ENCODE peak calls at places on chromosomes 2 and 18, in four cellular contexts. G, Y, B and Q are unnamed samples.

GRCh38 chr2:165313448-165313847 is 74.2 kb downstream of the SCN2A start:
- DNase-seq in G (no peak), Y (no peak), B (no peak), Q (no peak)

GRCh38 chr18:35780937-35781336 is 191.5 kb upstream of the RMP24 start:
- DNase-seq in B (no peak), G (no peak), Y (no peak), Q (no peak)

GRCh38 chr2:85215074-85216050 is 82.2 kb downstream of the TCF7L1 start:
- DNase-seq in B (peak; percentile 87), Y (no peak), G (no peak), Q (no peak)

GRCh38 chr2:96301897-96302296 is 3.4 kb downstream of the SNRNP200 start:
- DNase-seq in G (no peak), B (no peak), Y (no peak), Q (no peak)

GRCh38 chr2:214774108-214774507 is 35.4 kb downstream of the BARD1 start:
- DNase-seq in Y (no peak), B (no peak), G (no peak), Q (no peak)

GRCh38 chr18:57943723-57944122 is 100.3 kb upstream of the NEDD4L start:
- DNase-seq in B (no peak), G (no peak), Y (no peak), Q (no peak)

GRCh38 chr2:85607268-85608215 is 4.3 kb downstream of the C2orf68 start:
- DNase-seq in B (no peak), G (no peak), Y (no peak), Q (no peak)

GRCh38 chr2:183157131-183157530 is 32.9 kb downstream of the NUP35 start:
- DNase-seq in B (no peak), Y (no peak), G (no peak), Q (no peak)

GRCh38 chr2:33620-34019 is 12.7 kb downstream of the FAM110C start:
- DNase-seq in G (no peak), B (no peak), Y (no peak), Q (no peak)

GRCh38 chr18:41372266-41372665 is 582.8 kb upstream of the PIK3C3 start:
- DNase-seq in G (no peak), B (no peak), Y (no peak), Q (no peak)

GRCh38 chr2:24183369-24184069 is 8.7 kb downstream of the FAM228A start:
- DNase-seq in Y (no peak), G (no peak), B (no peak), Q (no peak)

GRCh38 chr2:201909348-201909747 is 103.0 kb downstream of the CDK15 start:
- DNase-seq in Y (no peak), G (no peak), B (no peak), Q (no peak)

GRCh38 chr2:27075219-27075871 is 3.1 kb upstream of the EMILIN1 start:
- DNase-seq in Y (no peak), G (peak; percentile 47), B (peak; percentile 71), Q (peak; percentile 46)

GRCh38 chr2:43169987-43170732 is 56.2 kb downstream of the ZFP36L2 start:
- DNase-seq in B (peak; percentile 69), G (peak; percentile 83), Y (peak; percentile 88), Q (no peak)

GRCh38 chr2:85668009-85668856 is at the start of gene SFTPB:
- DNase-seq in Y (no peak), G (no peak), B (no peak), Q (no peak)

GRCh38 chr2:234980476-234981187 is 28.8 kb downstream of the SH3BP4 start:
- DNase-seq in Y (no peak), B (no peak), G (no peak), Q (no peak)

GRCh38 chr2:129015886-129016285 is 697.2 kb upstream of the HS6ST1 start:
- DNase-seq in G (no peak), Y (no peak), B (no peak), Q (no peak)

GRCh38 chr2:9614562-9614961 is 16.2 kb downstream of the YWHAQ start:
- DNase-seq in B (no peak), G (no peak), Y (no peak), Q (no peak)

GRCh38 chr2:219661955-219662395 is 34.5 kb downstream of the SLC4A3 start:
- DNase-seq in B (no peak), G (peak; percentile 31), Y (no peak), Q (no peak)

GRCh38 chr2:227765788-227766187 is 20.1 kb downstream of the SCYGR8 start:
- DNase-seq in G (no peak), Y (no peak), B (no peak), Q (no peak)

GRCh38 chr2:149331023-149331400 is 625 bp downstream of the LYPD6 start:
- DNase-seq in Y (no peak), B (no peak), G (no peak), Q (no peak)

GRCh38 chr2:151261240-151261976 is at the start of gene RBM43:
- DNase-seq in G (peak; percentile 93), B (peak; percentile 90), Y (peak; percentile 77), Q (peak; percentile 59)

GRCh38 chr2:3142961-3143571 is 234.6 kb downstream of the EIPR1 start:
- DNase-seq in B (no peak), Y (no peak), G (no peak), Q (no peak)

GRCh38 chr2:120574620-120575019 is 161.0 kb upstream of the GLI2 start:
- DNase-seq in G (no peak), B (no peak), Y (no peak), Q (no peak)

GRCh38 chr2:173752152-173752551 is 213.0 kb downstream of the SP3 start:
- DNase-seq in B (peak; percentile 11), Y (no peak), G (no peak), Q (no peak)

GRCh38 chr18:23761941-23762340 is 72.7 kb downstream of the LAMA3 start:
- DNase-seq in B (no peak), G (no peak), Y (no peak), Q (no peak)

GRCh38 chr2:70928366-70928765 is 7.3 kb upstream of the ATP6V1B1 start:
- DNase-seq in Y (no peak), G (no peak), B (no peak), Q (no peak)

GRCh38 chr18:2847341-2848144 is 737 bp downstream of the EMILIN2 start:
- DNase-seq in Y (peak; percentile 71), G (peak; percentile 61), B (peak; percentile 72), Q (no peak)

GRCh38 chr2:101560780-101561315 is 85.9 kb upstream of the RFX8 start:
- DNase-seq in G (no peak), B (no peak), Y (no peak), Q (no peak)

GRCh38 chr2:54906711-54907110 is 143.5 kb downstream of the RTN4 start:
- DNase-seq in Y (no peak), B (no peak), G (no peak), Q (no peak)

DNA sequence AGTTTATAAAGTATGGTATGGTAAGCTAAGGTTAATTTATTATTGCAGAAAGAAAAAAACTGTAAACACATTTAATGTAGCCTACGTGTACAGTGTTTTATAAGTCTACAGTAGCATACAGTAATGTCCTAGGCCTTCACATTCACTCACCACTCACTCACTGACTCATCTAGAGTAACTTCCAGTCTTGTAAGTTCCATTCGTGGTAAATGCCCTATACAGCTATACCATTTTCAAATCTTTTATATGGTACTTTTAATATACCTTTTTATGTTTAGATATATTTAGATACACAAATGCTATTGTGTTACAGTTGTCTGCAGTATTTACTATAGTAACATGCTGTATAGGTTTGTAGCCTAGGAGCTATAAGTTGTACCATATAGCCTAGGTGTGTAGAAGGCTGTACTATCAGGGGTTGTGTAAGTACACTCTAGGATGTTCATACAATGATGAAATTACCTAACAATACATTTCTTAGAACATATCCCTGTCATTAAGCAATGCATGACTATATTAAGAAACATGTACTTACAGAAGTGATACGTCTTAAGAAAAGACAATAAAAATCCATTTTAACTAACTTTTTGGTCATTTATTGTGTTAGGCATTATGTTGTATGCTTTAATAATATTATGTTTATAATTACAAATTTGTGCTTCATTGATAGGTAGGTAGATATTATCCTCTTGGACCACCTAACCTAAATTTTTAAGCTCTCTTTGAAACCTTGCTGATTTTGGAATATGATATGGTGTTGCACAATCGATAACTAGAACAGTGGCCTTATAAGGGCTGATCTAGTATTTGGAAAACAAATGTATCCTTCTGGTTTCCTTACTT is 51.9 kb downstream of the VRK2 start:
- DNase-seq in B (no peak), Y (no peak), G (no peak), Q (no peak)
- TF ChIP-seq NRF1 in B (no peak), Y (no peak), G (no peak), Q (no peak)

GRCh38 chr18:44802508-44802907 is 121.8 kb downstream of the SETBP1 start:
- DNase-seq in Y (no peak), B (no peak), G (no peak), Q (no peak)
- TF ChIP-seq NRF1 in Y (no peak), B (no peak), G (no peak), Q (no peak)

GRCh38 chr2:230262246-230262645 is 36.7 kb downstream of the SP140 start:
- DNase-seq in Y (no peak), B (no peak), G (no peak), Q (no peak)

GRCh38 chr2:230256735-230257332 is 31.3 kb downstream of the SP140 start:
- DNase-seq in Y (no peak), B (no peak), G (no peak), Q (no peak)

GRCh38 chr2:230254152-230254881 is 28.8 kb downstream of the SP140 start:
- DNase-seq in B (no peak), G (no peak), Y (no peak), Q (no peak)

DNA sequence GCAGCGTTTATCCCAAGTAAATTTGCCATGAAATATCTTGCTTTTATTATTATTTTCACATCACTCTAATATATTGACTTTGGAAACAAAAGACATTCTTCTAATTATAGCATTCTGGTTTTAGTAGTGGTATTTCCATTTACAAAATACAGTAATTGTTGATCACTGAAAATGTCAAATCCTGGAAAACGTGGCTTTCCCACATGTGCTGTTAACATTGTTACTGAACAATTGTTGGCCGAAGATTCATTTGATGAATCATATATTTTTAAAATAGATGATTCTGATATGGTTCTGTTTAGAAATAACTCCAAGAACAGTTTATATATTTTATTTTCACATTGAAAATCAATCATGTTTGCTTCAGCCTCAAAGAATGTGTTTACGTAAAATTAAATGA is 32.9 kb downstream of the SP140 start:
- DNase-seq in G (no peak), B (no peak), Y (no peak), Q (no peak)
- TF ChIP-seq NRF1 in G (no peak), B (no peak), Y (no peak), Q (no peak)

GRCh38 chr2:239935789-239936758 is 89.1 kb downstream of the NDUFA10 start:
- DNase-seq in G (no peak), B (no peak), Y (no peak), Q (no peak)

GRCh38 chr2:239937866-239938640 is 87.1 kb downstream of the NDUFA10 start:
- DNase-seq in Y (no peak), B (no peak), G (no peak), Q (no peak)

GRCh38 chr2:239936838-239937581 is 88.1 kb downstream of the NDUFA10 start:
- DNase-seq in Y (no peak), B (no peak), G (no peak), Q (no peak)

GRCh38 chr2:239932881-239933735 is 92.0 kb downstream of the NDUFA10 start:
- DNase-seq in B (no peak), G (no peak), Y (no peak), Q (no peak)

DNA sequence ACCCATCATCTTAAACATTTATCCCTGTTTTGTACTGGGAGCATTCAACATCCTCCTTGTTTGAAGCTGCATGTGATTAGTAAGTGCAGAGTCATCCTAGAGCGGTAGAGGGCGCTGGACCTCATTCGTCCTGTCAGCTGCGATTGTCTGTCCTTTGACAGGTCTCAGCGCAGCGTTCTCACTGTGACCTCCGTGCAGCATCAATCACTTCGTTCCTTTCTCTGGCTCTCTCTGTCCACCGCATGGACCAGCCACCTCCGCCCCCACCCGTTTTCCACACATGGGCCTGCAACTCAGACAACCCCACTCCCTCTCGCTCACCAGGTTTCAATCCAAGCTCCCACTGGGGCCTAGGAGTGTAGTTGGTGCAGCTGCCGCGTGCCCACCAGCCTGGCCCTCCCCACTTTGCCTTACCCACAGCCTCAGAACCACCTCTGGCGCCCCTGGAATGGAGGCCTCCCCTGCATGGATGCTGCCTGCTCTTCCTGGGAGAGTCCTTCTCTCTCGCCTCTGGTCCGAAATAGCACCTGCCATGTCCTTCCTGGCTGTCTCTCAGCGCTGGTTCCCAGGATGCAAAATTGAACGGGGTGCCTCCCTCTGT is 90.5 kb downstream of the NDUFA10 start:
- DNase-seq in B (peak; percentile 78), Y (peak; percentile 85), G (peak; percentile 36), Q (no peak)
- TF ChIP-seq NRF1 in B (no peak), Y (no peak), G (no peak), Q (no peak)